ENCODE peak calls at places on chromosomes 13 and 19, in six cellular contexts. One of them, this sample, is unnamed.

GRCh38 chr13:106132216-106132615 is 403.2 kb downstream of the EFNB2 start:
- DNase-seq in lower leg skin: no peak
- DNase-seq in left lung: no peak
- DNase-seq in tibial artery: no peak
- DNase-seq in Calu3: no peak
- DNase-seq in neural crest cell: no peak
- DNase-seq in this sample: no peak

GRCh38 chr13:93535256-93535655 is 308.6 kb downstream of the GPC6 start:
- DNase-seq in neural crest cell: no peak
- DNase-seq in tibial artery: no peak
- DNase-seq in left lung: no peak
- DNase-seq in Calu3: no peak
- DNase-seq in lower leg skin: no peak
- DNase-seq in this sample: no peak

GRCh38 chr13:38849316-38849715 is 141.3 kb downstream of the STOML3 start:
- DNase-seq in lower leg skin: no peak
- DNase-seq in tibial artery: no peak
- DNase-seq in neural crest cell: no peak
- DNase-seq in left lung: no peak
- DNase-seq in Calu3: no peak
- DNase-seq in this sample: no peak

GRCh38 chr19:38070573-38070972 is 153.4 kb downstream of the DPF1 start:
- DNase-seq in tibial artery: no peak
- DNase-seq in lower leg skin: no peak
- DNase-seq in neural crest cell: no peak
- DNase-seq in left lung: no peak
- DNase-seq in Calu3: peak
- DNase-seq in this sample: no peak

GRCh38 chr13:45863716-45864590 is 12.4 kb upstream of the SIAH3 start:
- DNase-seq in left lung: no peak
- DNase-seq in Calu3: no peak
- DNase-seq in lower leg skin: no peak
- DNase-seq in neural crest cell: no peak
- DNase-seq in tibial artery: no peak
- DNase-seq in this sample: no peak

GRCh38 chr13:42750858-42751257 is 30.5 kb upstream of the FAM216B start:
- DNase-seq in lower leg skin: no peak
- DNase-seq in left lung: no peak
- DNase-seq in tibial artery: no peak
- DNase-seq in Calu3: no peak
- DNase-seq in neural crest cell: no peak
- DNase-seq in this sample: no peak

GRCh38 chr13:49357694-49358093 is 86.2 kb downstream of the CAB39L start:
- DNase-seq in lower leg skin: no peak
- DNase-seq in left lung: no peak
- DNase-seq in neural crest cell: no peak
- DNase-seq in Calu3: no peak
- DNase-seq in tibial artery: no peak
- DNase-seq in this sample: no peak

GRCh38 chr13:29758591-29759114 is 91.8 kb downstream of the UBL3 start:
- DNase-seq in neural crest cell: no peak
- DNase-seq in Calu3: peak
- DNase-seq in tibial artery: no peak
- DNase-seq in lower leg skin: no peak
- DNase-seq in left lung: peak
- DNase-seq in this sample: peak

GRCh38 chr19:31451686-31452325 is 102.6 kb upstream of the TSHZ3 start:
- DNase-seq in neural crest cell: no peak
- DNase-seq in tibial artery: no peak
- DNase-seq in Calu3: no peak
- DNase-seq in left lung: no peak
- DNase-seq in lower leg skin: no peak
- DNase-seq in this sample: no peak

GRCh38 chr19:3879656-3880055 is 829 bp upstream of the ATCAY start:
- DNase-seq in neural crest cell: no peak
- DNase-seq in left lung: no peak
- DNase-seq in lower leg skin: no peak
- DNase-seq in Calu3: no peak
- DNase-seq in tibial artery: no peak
- DNase-seq in this sample: no peak
- TF ChIP-seq CTCF in neural crest cell: peak
- TF ChIP-seq CTCF in left lung: no peak
- TF ChIP-seq CTCF in lower leg skin: no peak
- TF ChIP-seq CTCF in Calu3: no peak
- TF ChIP-seq CTCF in tibial artery: no peak
- TF ChIP-seq CTCF in this sample: no peak

GRCh38 chr19:53537523-53538377 is at the start of gene ZNF331:
- DNase-seq in tibial artery: peak
- DNase-seq in lower leg skin: peak
- DNase-seq in left lung: peak
- DNase-seq in neural crest cell: peak
- DNase-seq in Calu3: no peak
- DNase-seq in this sample: peak
- TF ChIP-seq CTCF in tibial artery: peak
- TF ChIP-seq CTCF in lower leg skin: peak
- TF ChIP-seq CTCF in left lung: peak
- TF ChIP-seq CTCF in neural crest cell: peak
- TF ChIP-seq CTCF in Calu3: no peak
- TF ChIP-seq CTCF in this sample: peak

DNA sequence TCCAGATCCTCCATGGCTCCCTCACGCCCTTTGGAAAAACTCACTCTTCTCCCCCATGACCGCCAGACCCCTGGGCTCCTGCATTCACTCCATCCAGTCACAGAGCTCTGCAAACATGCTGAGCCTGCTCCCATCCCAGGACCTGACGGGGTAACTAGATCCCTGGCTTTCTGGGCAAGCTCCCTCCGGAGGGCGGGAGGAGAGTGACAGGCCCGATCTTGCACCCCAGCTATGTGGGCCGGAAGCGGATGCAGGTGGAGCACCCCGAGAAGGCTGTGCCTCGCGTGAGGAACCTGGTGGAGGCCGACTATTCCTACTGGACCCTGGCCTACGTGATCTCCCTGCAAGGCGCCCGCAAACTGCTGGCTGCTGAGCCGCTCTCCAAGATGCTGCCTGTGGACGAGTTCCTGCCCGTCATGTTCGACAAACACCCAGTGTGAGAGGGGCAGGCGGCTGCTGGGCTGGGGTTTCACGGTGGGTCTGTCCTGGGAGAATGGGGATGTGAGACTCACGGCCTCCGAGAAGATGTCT is 25.1 kb downstream of the COLGALT1 start:
- DNase-seq in lower leg skin: no peak
- DNase-seq in tibial artery: no peak
- DNase-seq in left lung: no peak
- DNase-seq in Calu3: no peak
- DNase-seq in neural crest cell: no peak
- DNase-seq in this sample: no peak
- TF ChIP-seq CTCF in lower leg skin: no peak
- TF ChIP-seq CTCF in tibial artery: no peak
- TF ChIP-seq CTCF in left lung: no peak
- TF ChIP-seq CTCF in Calu3: no peak
- TF ChIP-seq CTCF in neural crest cell: no peak
- TF ChIP-seq CTCF in this sample: no peak

GRCh38 chr19:17436094-17436873 is 12.2 kb downstream of the TMEM221 start:
- DNase-seq in left lung: peak
- DNase-seq in lower leg skin: no peak
- DNase-seq in neural crest cell: no peak
- DNase-seq in tibial artery: no peak
- DNase-seq in Calu3: no peak
- DNase-seq in this sample: no peak

GRCh38 chr19:17445526-17446165 is 2.8 kb downstream of the TMEM221 start:
- DNase-seq in lower leg skin: no peak
- DNase-seq in neural crest cell: no peak
- DNase-seq in left lung: no peak
- DNase-seq in Calu3: no peak
- DNase-seq in tibial artery: no peak
- DNase-seq in this sample: no peak

GRCh38 chr19:17436874-17437267 is 11.6 kb downstream of the TMEM221 start:
- DNase-seq in Calu3: no peak
- DNase-seq in neural crest cell: no peak
- DNase-seq in left lung: no peak
- DNase-seq in tibial artery: no peak
- DNase-seq in lower leg skin: no peak
- DNase-seq in this sample: no peak

DNA sequence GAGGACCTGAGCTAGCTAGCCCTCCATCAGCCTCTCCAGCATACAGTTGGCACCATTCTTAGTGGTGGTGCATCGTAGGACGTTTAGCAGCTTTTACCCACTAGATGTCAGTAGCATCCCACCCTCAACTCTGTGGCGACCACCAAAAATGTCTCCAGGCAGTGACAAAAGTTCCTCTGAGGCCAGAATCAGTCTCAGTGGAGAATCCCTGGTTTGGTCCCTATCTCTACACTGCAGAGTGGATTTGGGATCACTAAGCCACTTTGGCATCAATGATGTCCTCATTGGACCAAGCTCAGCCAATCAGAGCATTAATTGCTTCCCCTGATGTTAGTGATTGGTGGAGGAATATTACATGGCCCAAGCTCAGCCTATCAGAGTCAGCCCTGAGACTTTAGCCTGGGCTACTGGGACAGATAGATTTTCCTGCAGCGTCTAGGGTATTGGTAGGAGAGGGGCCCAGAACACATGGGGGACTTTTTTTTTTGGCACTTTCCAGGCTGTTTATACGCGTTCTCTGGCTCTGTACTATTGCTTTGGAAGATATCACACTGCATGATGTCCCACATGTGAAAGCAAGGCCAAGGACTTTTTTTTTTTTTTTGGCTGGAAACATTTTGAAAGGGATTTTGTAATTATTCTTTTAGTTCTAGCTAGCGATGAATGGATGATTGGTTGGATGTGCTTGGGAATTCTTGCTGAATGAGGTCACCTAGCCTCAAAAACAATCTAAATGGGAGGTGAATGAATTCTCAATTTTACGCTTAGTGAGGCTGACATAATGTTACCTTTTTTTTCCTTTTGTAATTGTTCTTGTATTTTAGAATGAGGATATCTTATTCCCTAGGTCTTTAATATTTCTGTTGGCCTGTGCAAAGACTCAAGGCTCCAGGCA is 7.0 kb downstream of the TMEM221 start:
- DNase-seq in left lung: no peak
- DNase-seq in neural crest cell: peak
- DNase-seq in lower leg skin: no peak
- DNase-seq in tibial artery: no peak
- DNase-seq in Calu3: no peak
- DNase-seq in this sample: no peak
- TF ChIP-seq CTCF in left lung: no peak
- TF ChIP-seq CTCF in neural crest cell: peak
- TF ChIP-seq CTCF in lower leg skin: no peak
- TF ChIP-seq CTCF in tibial artery: no peak
- TF ChIP-seq CTCF in Calu3: no peak
- TF ChIP-seq CTCF in this sample: no peak

This sample was measured in CD14-positive monocyte.